ENCODE peak calls at places on chromosomes 12 and 14, in four cellular contexts. M is brain microvascular endothelial cell; J is keratinocyte; Q is CD8-positive, alpha-beta T cell. O is an unnamed sample.

GRCh38 chr12:57459750-57460400 is at the start of gene GLI1:
- DNase-seq in M (no peak), J (no peak), Q (no peak), O (no peak)

GRCh38 chr14:101405931-101406330 is 155.4 kb upstream of the DIO3 start:
- DNase-seq in M (no peak), J (no peak), Q (no peak), O (no peak)

GRCh38 chr14:103696027-103696402 is 19.2 kb downstream of the XRCC3 start:
- DNase-seq in M (no peak), J (no peak), Q (no peak), O (no peak)

GRCh38 chr12:62604856-62605255 is 138.2 kb downstream of the MON2 start:
- DNase-seq in M (peak), J (no peak), Q (no peak), O (no peak)

GRCh38 chr12:41663487-41664258 is 475.6 kb downstream of the PDZRN4 start:
- DNase-seq in M (no peak), J (no peak), Q (no peak), O (no peak)

GRCh38 chr14:40340708-40341107 is 908.5 kb upstream of the FBXO33 start:
- DNase-seq in M (no peak), J (no peak), Q (no peak), O (no peak)

GRCh38 chr14:91246051-91246852 is 1.7 kb upstream of the GPR68 start:
- DNase-seq in M (no peak), J (no peak), Q (peak), O (no peak)

GRCh38 chr14:89308232-89308959 is 108.6 kb downstream of the FOXN3 start:
- DNase-seq in M (no peak), J (no peak), Q (no peak), O (no peak)

GRCh38 chr14:93928184-93929047 is 1.3 kb downstream of the FAM181A start:
- DNase-seq in M (no peak), J (no peak), Q (no peak), O (no peak)

GRCh38 chr14:93316716-93317115 is 16.1 kb downstream of the BTBD7 start:
- DNase-seq in M (no peak), J (no peak), Q (no peak), O (no peak)

GRCh38 chr12:10249690-10250455 is 37.2 kb downstream of the GABARAPL1 start:
- DNase-seq in M (no peak), J (no peak), Q (peak), O (no peak)

GRCh38 chr12:52249511-52250047 is 16.5 kb downstream of the KRT7 start:
- DNase-seq in M (no peak), J (no peak), Q (no peak), O (no peak)

GRCh38 chr14:67666733-67667132 is 7.7 kb downstream of the VTI1B start:
- DNase-seq in M (no peak), J (no peak), Q (no peak), O (no peak)

GRCh38 chr12:62933220-62933870 is 1.6 kb downstream of the PPM1H start:
- DNase-seq in M (no peak), J (no peak), Q (no peak), O (no peak)

GRCh38 chr12:116276433-116277216 is 868 bp downstream of the MED13L start:
- DNase-seq in M (peak), J (no peak), Q (peak), O (no peak)

GRCh38 chr12:87311206-87311605 is 718.0 kb downstream of the C12orf50 start:
- DNase-seq in M (no peak), J (no peak), Q (no peak), O (no peak)
- H3K4me3 ChIP-seq in M (no peak), J (no peak), Q (no peak), O (no peak)

GRCh38 chr12:27554003-27554402 is 30.0 kb downstream of the PPFIBP1 start:
- DNase-seq in M (no peak), J (no peak), Q (no peak), O (no peak)
- H3K4me3 ChIP-seq in M (no peak), J (no peak), Q (no peak), O (peak)

DNA sequence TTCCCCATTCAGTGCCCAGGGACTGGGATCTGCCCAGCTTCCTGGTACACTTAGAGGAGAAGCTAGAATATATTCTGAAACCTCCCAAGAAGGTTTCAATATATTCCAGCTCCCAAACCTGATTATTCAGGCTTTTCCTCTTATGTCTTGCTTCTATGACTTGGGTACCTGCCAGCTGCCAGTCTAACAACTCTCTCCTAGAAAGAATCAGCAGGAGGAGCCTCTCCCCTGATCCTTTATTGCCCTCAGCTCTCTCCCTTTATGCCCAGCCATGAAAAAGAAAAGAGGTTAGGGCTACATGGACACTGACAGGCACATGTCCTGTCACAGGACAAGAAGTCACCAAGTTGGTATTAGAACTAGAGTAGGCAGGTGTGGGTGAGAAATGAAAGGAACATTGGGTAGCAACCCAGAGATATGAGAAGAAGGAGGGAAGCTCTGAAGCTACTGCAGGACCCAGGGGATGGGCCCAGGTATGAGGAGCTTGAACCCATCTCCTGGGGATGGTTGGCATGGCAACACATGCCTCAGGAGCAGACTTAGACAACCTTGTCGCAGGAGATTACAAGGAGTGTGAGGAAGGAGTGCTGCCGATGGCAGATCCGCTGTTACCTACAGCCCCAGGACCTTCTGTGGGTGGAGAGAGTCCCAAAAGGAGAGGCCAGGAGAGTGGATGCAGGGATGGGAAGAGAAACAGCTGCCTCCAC is 2.0 kb upstream of the CACNB3 start:
- DNase-seq in M (no peak), J (no peak), Q (no peak), O (no peak)
- H3K4me3 ChIP-seq in M (peak), J (peak), Q (peak), O (peak)

DNA sequence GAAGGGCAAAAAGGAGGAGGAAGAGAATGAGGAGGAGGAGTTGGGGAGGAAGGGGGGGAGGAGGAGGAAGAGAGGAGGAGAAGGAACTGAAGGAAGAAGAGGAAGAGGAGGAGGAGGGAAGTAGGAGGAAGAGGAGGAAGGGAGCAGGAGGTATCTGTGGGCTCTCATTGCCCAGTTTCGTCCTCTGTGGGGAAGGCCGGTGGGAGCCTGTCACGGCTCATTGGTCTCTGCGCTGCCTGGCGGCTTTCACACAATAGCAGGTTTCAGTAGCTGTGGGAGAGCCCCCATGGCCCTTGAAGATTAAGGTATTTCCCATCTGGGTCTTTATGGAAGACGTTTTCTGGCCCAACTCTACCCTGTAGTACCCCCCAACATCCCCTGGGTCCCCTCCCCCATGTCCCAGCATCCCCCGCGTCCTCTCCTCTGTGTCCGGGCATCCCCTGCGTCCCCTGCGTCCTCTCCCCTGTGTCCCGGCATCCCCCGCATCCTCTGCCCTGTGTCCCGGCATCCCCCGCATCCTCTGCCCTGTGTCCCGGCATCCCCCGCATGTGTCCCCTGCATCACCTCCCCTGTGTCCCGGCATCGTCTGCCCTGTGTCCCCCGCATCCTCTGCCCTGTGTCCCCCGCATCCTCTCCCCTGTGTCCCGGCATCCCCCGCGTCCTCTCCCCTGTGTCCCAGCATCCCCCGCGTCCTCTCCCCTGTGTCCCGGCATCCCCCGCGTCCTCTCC is 278.2 kb upstream of the SFSWAP start:
- DNase-seq in M (no peak), J (no peak), Q (no peak), O (no peak)
- H3K4me3 ChIP-seq in M (no peak), J (no peak), Q (no peak), O (no peak)

GRCh38 chr14:105492051-105492965 is 1.3 kb downstream of the TEDC1 start:
- DNase-seq in M (no peak), J (no peak), Q (no peak), O (no peak)
- H3K4me3 ChIP-seq in M (no peak), J (peak), Q (no peak), O (peak)